ENCODE peak calls at places on chromosomes 3 and 15, in five cellular contexts. H, B, D, Q and R are unnamed samples.

GRCh38 chr3:50652709-50653108 is 22.0 kb upstream of the DOCK3 start:
- DNase-seq in Q (peak; percentile 8), D (no peak), B (peak; percentile 77), H (peak; percentile 71), R (peak; percentile 36)

GRCh38 chr3:188153498-188153948 is 434 bp upstream of the LPP start:
- DNase-seq in B (peak; percentile 95), D (peak; percentile 97), H (peak; percentile 94), Q (peak; percentile 97), R (peak; percentile 88)

GRCh38 chr15:55627730-55628368 is 39.7 kb upstream of the PYGO1 start:
- DNase-seq in B (peak; percentile 40), D (peak; percentile 93), Q (peak; percentile 95), H (no peak), R (peak; percentile 96)

GRCh38 chr3:10628902-10629700 is 123.7 kb upstream of the ATP2B2 start:
- DNase-seq in Q (no peak), H (no peak), D (no peak), B (no peak), R (no peak)

GRCh38 chr3:67647390-67647878 is 7.0 kb downstream of the SUCLG2 start:
- DNase-seq in H (no peak), B (no peak), D (peak; percentile 99), Q (peak; percentile 99), R (peak; percentile 90)

GRCh38 chr15:58517682-58518525 is 86.1 kb downstream of the LIPC start:
- DNase-seq in Q (no peak), B (no peak), H (no peak), D (no peak), R (no peak)

GRCh38 chr15:43273243-43273642 is 6.5 kb upstream of the TGM5 start:
- DNase-seq in B (no peak), H (no peak), D (no peak), Q (no peak), R (no peak)

GRCh38 chr3:30826381-30827061 is 67.9 kb downstream of the GADL1 start:
- DNase-seq in B (no peak), H (no peak), Q (no peak), D (peak; percentile 54), R (no peak)

GRCh38 chr3:16239082-16239770 is 25.5 kb downstream of the DPH3 start:
- DNase-seq in Q (no peak), B (no peak), H (no peak), D (peak; percentile 27), R (no peak)

GRCh38 chr3:10548997-10549396 is 43.6 kb upstream of the ATP2B2 start:
- DNase-seq in Q (no peak), D (no peak), B (no peak), H (peak; percentile 4), R (peak; percentile 46)

GRCh38 chr15:83127547-83128150 is 20.2 kb downstream of the TM6SF1 start:
- DNase-seq in D (no peak), Q (no peak), B (no peak), H (no peak), R (no peak)

GRCh38 chr15:39028069-39028468 is 463.5 kb upstream of the RASGRP1 start:
- DNase-seq in B (no peak), Q (peak; percentile 78), H (no peak), D (peak; percentile 86), R (peak; percentile 66)

GRCh38 chr3:33526787-33527186 is 86.6 kb upstream of the UBP1 start:
- DNase-seq in D (no peak), Q (no peak), H (no peak), B (no peak), R (no peak)

GRCh38 chr3:65836047-65836446 is 202.7 kb downstream of the MAGI1 start:
- DNase-seq in Q (peak; percentile 67), D (peak; percentile 54), H (no peak), B (no peak), R (peak; percentile 44)

GRCh38 chr3:196360586-196360985 is 22.4 kb upstream of the TM4SF19 start:
- DNase-seq in B (no peak), D (no peak), Q (peak; percentile 13), H (no peak), R (no peak)

DNA sequence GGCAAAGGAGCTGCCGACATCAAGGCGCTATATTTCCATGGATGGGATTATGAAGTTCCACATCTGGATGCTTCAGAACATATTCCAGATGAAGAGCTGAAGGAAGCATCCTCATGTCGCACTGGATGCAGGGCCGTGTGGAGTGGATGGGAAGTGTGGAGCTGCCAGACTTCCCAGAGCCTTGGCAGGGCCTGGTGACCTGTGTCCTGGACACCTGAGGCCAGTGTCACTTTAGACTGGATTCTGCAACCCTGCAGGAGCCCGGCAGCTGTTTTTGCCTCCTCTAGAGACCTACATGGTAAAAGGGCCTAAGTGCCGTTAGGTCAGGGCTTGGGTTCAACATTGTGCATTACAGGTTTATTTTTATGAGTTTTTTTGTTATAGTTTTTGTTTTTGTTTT is 11.3 kb upstream of the XYLB start:
- DNase-seq in B (no peak), D (no peak), Q (no peak), H (no peak), R (no peak)
- H4K20me1 ChIP-seq in B (no peaks in the 10 kb centered on the region), D (no peaks in the 10 kb centered on the region), Q (no peaks in the 10 kb centered on the region), H (no peaks in the 10 kb centered on the region), R (no peaks in the 10 kb centered on the region)

GRCh38 chr3:141380987-141381386 is 12.7 kb downstream of the ZBTB38 start:
- DNase-seq in Q (no peak), D (no peak), B (no peak), H (no peak), R (no peak)
- H4K20me1 ChIP-seq in Q (no peaks in the 10 kb centered on the region), D (no peaks in the 10 kb centered on the region), B (no peaks in the 10 kb centered on the region), H (no peaks in the 10 kb centered on the region), R (no peaks in the 10 kb centered on the region)

GRCh38 chr3:38473229-38473628 is 19.5 kb downstream of the ACVR2B start:
- DNase-seq in H (no peak), Q (no peak), D (no peak), B (no peak), R (no peak)
- H4K20me1 ChIP-seq in H (peaks cover 2% of the 10 kb centered on the region), Q (peaks cover 14% of the 10 kb centered on the region), D (no peaks in the 10 kb centered on the region), B (peaks cover 43% of the 10 kb centered on the region), R (no peaks in the 10 kb centered on the region)

GRCh38 chr15:70065006-70065722 is 32.6 kb downstream of the TLE3 start:
- DNase-seq in D (no peak), H (no peak), Q (no peak), B (no peak), R (no peak)
- H4K20me1 ChIP-seq in D (no peaks in the 10 kb centered on the region), H (no peaks in the 10 kb centered on the region), Q (peaks cover 66% of the 10 kb centered on the region), B (peaks cover 23% of the 10 kb centered on the region), R (no peaks in the 10 kb centered on the region)

GRCh38 chr15:64521201-64521600 is 60.8 kb downstream of the ZNF609 start:
- DNase-seq in Q (no peak), H (no peak), D (no peak), B (no peak), R (peak; percentile 65)

GRCh38 chr15:64522226-64522823 is 61.9 kb downstream of the ZNF609 start:
- DNase-seq in H (no peak), D (no peak), Q (no peak), B (no peak), R (peak; percentile 37)

GRCh38 chr15:64524778-64525177 is 64.4 kb downstream of the ZNF609 start:
- DNase-seq in B (no peak), H (no peak), D (peak; percentile 24), Q (peak; percentile 37), R (peak; percentile 77)

GRCh38 chr15:64521726-64522164 is 61.4 kb downstream of the ZNF609 start:
- DNase-seq in D (peak; percentile 81), B (peak; percentile 66), H (peak; percentile 49), Q (peak; percentile 49), R (peak; percentile 93)

GRCh38 chr15:64523240-64523639 is 62.9 kb downstream of the ZNF609 start:
- DNase-seq in D (no peak), Q (no peak), H (no peak), B (no peak), R (no peak)
- H4K20me1 ChIP-seq in D (peaks cover 14% of the 10 kb centered on the region), Q (peaks cover 55% of the 10 kb centered on the region), H (no peaks in the 10 kb centered on the region), B (peaks cover 71% of the 10 kb centered on the region), R (no peaks in the 10 kb centered on the region)

GRCh38 chr3:147377412-147378185 is 28.7 kb downstream of the ZIC4 start:
- DNase-seq in Q (no peak), B (peak; percentile 96), H (peak; percentile 90), D (no peak), R (no peak)

GRCh38 chr3:147379651-147380050 is 26.7 kb downstream of the ZIC4 start:
- DNase-seq in H (no peak), Q (no peak), D (no peak), B (no peak), R (no peak)

GRCh38 chr3:147380271-147380995 is 25.9 kb downstream of the ZIC4 start:
- DNase-seq in Q (no peak), B (peak; percentile 59), D (no peak), H (peak; percentile 40), R (no peak)

GRCh38 chr3:147380996-147381376 is 25.4 kb downstream of the ZIC4 start:
- DNase-seq in H (no peak), Q (no peak), D (no peak), B (peak; percentile 43), R (no peak)

DNA sequence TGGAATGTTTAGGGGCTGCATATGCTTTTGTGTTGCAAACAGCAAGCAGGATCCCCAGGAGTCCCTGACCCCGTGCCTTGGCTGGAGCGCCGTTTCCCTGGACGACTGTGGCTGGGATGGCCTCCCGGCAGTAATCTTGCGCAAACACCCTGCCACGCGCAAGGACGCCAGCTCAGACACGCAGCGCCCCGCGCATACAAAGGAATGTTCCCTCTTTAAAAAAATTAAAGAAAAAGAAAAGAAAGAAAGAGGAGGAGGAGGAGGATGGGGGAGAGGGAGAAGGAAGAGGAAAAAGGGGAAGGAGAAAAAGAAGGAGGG is 28.2 kb downstream of the ZIC4 start:
- DNase-seq in H (no peak), Q (no peak), D (peak; percentile 31), B (no peak), R (no peak)
- H4K20me1 ChIP-seq in H (no peaks in the 10 kb centered on the region), Q (no peaks in the 10 kb centered on the region), D (no peaks in the 10 kb centered on the region), B (peaks cover 8% of the 10 kb centered on the region), R (no peaks in the 10 kb centered on the region)